ENCODE peak calls at places on chromosome 11, in four cellular contexts. W is memory B cell; E is glutamatergic neuron; C is stimulated activated CD8-positive, alpha-beta memory T cell treated with anti-CD3 and anti-CD28 coated beads, Interleukin-4, amount 100 ng/mL, for 24 hours. L is an unnamed sample.

GRCh38 chr11:134339756-134340155 is 8.0 kb downstream of the GLB1L2 start:
- DNase-seq in W (no peak), E (no peak), C (no peak), L (no peak)

GRCh38 chr11:121422675-121423074 is 29.4 kb upstream of the SORL1 start:
- DNase-seq in W (no peak), E (no peak), C (no peak), L (no peak)

GRCh38 chr11:118705111-118705741 is 25.8 kb upstream of the TREH start:
- DNase-seq in W (no peak), E (no peak), C (no peak), L (no peak)

GRCh38 chr11:128827494-128827893 is 39.6 kb downstream of the KCNJ1 start:
- DNase-seq in W (no peak), E (no peak), C (no peak), L (no peak)

GRCh38 chr11:75350743-75351540 is 519 bp downstream of the ARRB1 start:
- DNase-seq in W (no peak), E (peak), C (peak), L (peak)

GRCh38 chr11:61343792-61344745 is 11.0 kb downstream of the TKFC start:
- DNase-seq in W (no peak), E (no peak), C (no peak), L (peak)

GRCh38 chr11:15829312-15829711 is 527.0 kb downstream of the SOX6 start:
- DNase-seq in W (no peak), E (no peak), C (no peak), L (no peak)

GRCh38 chr11:108872781-108873291 is 208.0 kb downstream of the DDX10 start:
- DNase-seq in W (no peak), E (no peak), C (no peak), L (no peak)

GRCh38 chr11:69923641-69924307 is 104.6 kb upstream of the FGF3 start:
- DNase-seq in W (no peak), E (peak), C (no peak), L (peak)

GRCh38 chr11:75966546-75967287 is 151.7 kb downstream of the UVRAG start:
- DNase-seq in W (no peak), E (no peak), C (no peak), L (no peak)

GRCh38 chr11:31825453-31826391 is 14.6 kb upstream of the PAX6 start:
- DNase-seq in W (peak), E (no peak), C (no peak), L (no peak)

GRCh38 chr11:6022954-6023353 is 7.6 kb downstream of the OR56A1 start:
- DNase-seq in W (no peak), E (no peak), C (no peak), L (peak)

GRCh38 chr11:126166413-126166812 is 45.0 kb downstream of the RPUSD4 start:
- DNase-seq in W (no peak), E (no peak), C (no peak), L (no peak)

GRCh38 chr11:4464216-4465159 is 15.4 kb downstream of the OR52K2 start:
- DNase-seq in W (no peak), E (no peak), C (no peak), L (no peak)

GRCh38 chr11:116478205-116478604 is 294.6 kb downstream of the BUD13 start:
- DNase-seq in W (no peak), E (no peak), C (no peak), L (no peak)

GRCh38 chr11:72869845-72870244 is 55.6 kb downstream of the ATG16L2 start:
- DNase-seq in W (no peak), E (no peak), C (no peak), L (no peak)

GRCh38 chr11:62487698-62488551 is 58.7 kb downstream of the AHNAK start:
- DNase-seq in W (no peak), E (no peak), C (no peak), L (no peak)

GRCh38 chr11:1012740-1013627 is 23.5 kb downstream of the MUC6 start:
- DNase-seq in W (no peak), E (no peak), C (no peak), L (no peak)

GRCh38 chr11:82663535-82663934 is 70.1 kb downstream of the FAM181B start:
- DNase-seq in W (no peak), E (no peak), C (no peak), L (no peak)

GRCh38 chr11:36953986-36954385 is 355.9 kb upstream of the RAG2 start:
- DNase-seq in W (no peak), E (no peak), C (no peak), L (no peak)

GRCh38 chr11:130127509-130127908 is 32.1 kb upstream of the ST14 start:
- DNase-seq in W (no peak), E (no peak), C (no peak), L (no peak)

GRCh38 chr11:92500463-92500862 is 275.8 kb downstream of the FAT3 start:
- DNase-seq in W (no peak), E (no peak), C (no peak), L (no peak)

GRCh38 chr11:117319214-117319840 is 3.3 kb upstream of the BACE1 start:
- DNase-seq in W (no peak), E (no peak), C (no peak), L (no peak)

GRCh38 chr11:17897495-17897894 is 115.4 kb downstream of the SERGEF start:
- DNase-seq in W (no peak), E (no peak), C (no peak), L (no peak)

GRCh38 chr11:12890476-12890875 is 118.6 kb upstream of the RASSF10 start:
- DNase-seq in W (no peak), E (no peak), C (no peak), L (no peak)

L was measured in heart left ventricle.